ENCODE peak calls at places on chromosome 22, in seven cellular contexts. S is hepatocyte, N is Peyer's patch, E is heart left ventricle, L is mammary epithelial cell, U is uterus, J is PC-3. M is an unnamed sample.

GRCh38 chr22:48248901-48249455 is 1486.5 kb downstream of the TBC1D22A start:
- DNase-seq in L (no peak), U (no peak), S (no peak), J (no peak), N (no peak), E (no peak), M (no peak)

GRCh38 chr22:47298017-47298820 is 535.8 kb downstream of the TBC1D22A start:
- DNase-seq in S (no peak), E (peak; percentile 24), U (no peak), N (peak; percentile 36), J (no peak), L (no peak), M (no peak)

GRCh38 chr22:38046070-38046748 is 11.0 kb upstream of the PICK1 start:
- DNase-seq in L (no peak), J (no peak), N (no peak), U (no peak), E (peak; percentile 34), S (no peak), M (peak; percentile 43)

GRCh38 chr22:31229402-31230140 is 17.5 kb downstream of the LIMK2 start:
- DNase-seq in J (no peak), U (peak; percentile 63), L (no peak), S (no peak), E (no peak), N (peak; percentile 76), M (no peak)

GRCh38 chr22:30253205-30253852 is 6.8 kb upstream of the LIF start:
- DNase-seq in S (peak; percentile 77), U (peak; percentile 49), J (peak; percentile 83), E (peak; percentile 82), L (no peak), N (peak; percentile 76), M (peak; percentile 56)

GRCh38 chr22:41478891-41479521 is 10.1 kb downstream of the ACO2 start:
- DNase-seq in S (peak; percentile 44), E (no peak), N (no peak), J (no peak), L (peak; percentile 10), U (no peak), M (no peak)

GRCh38 chr22:34587357-34588356 is 478.3 kb upstream of the ISX start:
- DNase-seq in U (no peak), S (peak; percentile 8), L (peak; percentile 89), E (no peak), J (no peak), N (no peak), M (peak; percentile 10)

GRCh38 chr22:42368379-42369249 is 63.6 kb downstream of the NFAM1 start:
- DNase-seq in S (peak; percentile 38), E (no peak), U (no peak), N (peak; percentile 53), J (no peak), L (no peak), M (peak; percentile 92)

GRCh38 chr22:17281026-17281809 is 62.0 kb upstream of the ADA2 start:
- DNase-seq in N (no peak), J (no peak), S (no peak), L (no peak), E (no peak), U (no peak), M (peak; percentile 3)

GRCh38 chr22:47001288-47001687 is 238.8 kb downstream of the TBC1D22A start:
- DNase-seq in N (no peak), U (no peak), E (no peak), S (no peak), L (no peak), J (no peak), M (no peak)

GRCh38 chr22:17267661-17268330 is 48.6 kb upstream of the ADA2 start:
- DNase-seq in U (no peak), N (no peak), E (no peak), J (no peak), L (no peak), S (peak; percentile 40), M (peak; percentile 16)

GRCh38 chr22:47095395-47096122 is 333.1 kb downstream of the TBC1D22A start:
- DNase-seq in L (no peak), J (no peak), N (no peak), E (no peak), S (no peak), U (no peak), M (peak; percentile 26)

GRCh38 chr22:46086577-46087335 is 63.6 kb upstream of the PPARA start:
- DNase-seq in S (no peak), J (no peak), U (peak; percentile 48), E (peak; percentile 63), L (peak; percentile 72), N (no peak), M (no peak)

GRCh38 chr22:42214625-42215415 is 55.6 kb downstream of the TCF20 start:
- DNase-seq in J (no peak), L (no peak), N (no peak), U (peak; percentile 16), E (peak; percentile 65), S (no peak), M (peak; percentile 68)

GRCh38 chr22:33770723-33771122 is 149.6 kb downstream of the LARGE1 start:
- DNase-seq in U (no peak), N (no peak), L (no peak), E (no peak), S (no peak), J (no peak), M (no peak)

GRCh38 chr22:32361257-32361656 is 3.6 kb downstream of the RFPL3 start:
- DNase-seq in L (no peak), S (no peak), U (no peak), E (no peak), N (no peak), J (no peak), M (no peak)

GRCh38 chr22:45842141-45842831 is 134.7 kb downstream of the WNT7B start:
- DNase-seq in J (no peak), U (no peak), N (no peak), S (no peak), L (peak; percentile 20), E (no peak), M (no peak)

GRCh38 chr22:43412808-43413785 is 1.3 kb downstream of the MPPED1 start:
- DNase-seq in U (no peak), E (peak; percentile 40), S (no peak), N (no peak), L (no peak), J (no peak), M (peak; percentile 64)

GRCh38 chr22:43413826-43414225 is 2.0 kb downstream of the MPPED1 start:
- DNase-seq in E (no peak), U (no peak), L (no peak), N (no peak), J (no peak), S (no peak), M (no peak)

GRCh38 chr22:43409800-43410199 is 2.0 kb upstream of the MPPED1 start:
- DNase-seq in J (no peak), L (no peak), N (no peak), E (peak; percentile 28), S (no peak), U (no peak), M (peak; percentile 64)

GRCh38 chr22:43411040-43411919 is 534 bp upstream of the MPPED1 start:
- DNase-seq in S (no peak), J (no peak), L (no peak), U (no peak), N (no peak), E (peak; percentile 37), M (peak; percentile 82)

DNA sequence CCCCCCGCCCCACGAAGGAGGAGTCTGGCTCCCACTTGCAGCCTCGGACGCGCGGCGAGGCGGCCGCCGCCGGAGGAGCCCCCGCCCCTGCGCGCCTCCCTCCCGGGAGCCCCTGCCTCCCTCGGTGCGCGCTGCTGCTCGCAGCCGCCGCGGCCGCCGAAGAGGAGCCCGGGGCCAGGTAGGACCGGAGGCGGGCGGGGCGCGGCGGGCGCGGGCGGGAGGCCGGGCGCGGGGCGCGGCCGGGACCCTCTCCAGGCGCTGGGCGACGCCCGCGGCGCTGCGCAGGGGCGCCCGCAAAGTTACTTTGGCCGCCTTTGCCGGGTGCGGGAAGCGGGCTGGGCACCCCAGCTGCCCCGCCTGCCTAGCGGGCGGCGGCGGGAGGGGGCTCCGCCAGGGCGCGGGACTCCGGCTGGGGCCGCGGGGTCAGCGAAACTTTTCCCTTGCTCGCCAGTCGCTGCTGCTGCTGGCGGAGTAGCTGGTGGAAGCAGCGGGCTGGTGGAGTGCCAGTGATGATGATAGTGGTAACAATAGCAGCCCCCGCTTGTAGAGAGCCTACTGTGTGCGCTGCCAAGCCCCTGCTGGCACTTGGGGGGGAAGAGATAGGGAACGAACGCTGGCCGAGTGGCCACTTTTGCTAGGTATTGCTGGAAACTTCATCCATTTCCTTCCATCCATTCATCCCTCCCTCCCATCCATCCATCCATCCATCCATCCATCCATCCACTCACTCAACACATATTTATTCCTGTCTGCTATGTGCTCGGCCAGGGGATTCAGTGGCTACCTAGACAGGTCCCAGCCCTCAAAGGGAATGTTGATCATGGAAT is at the start of gene MPPED1:
- DNase-seq in J (no peak), N (no peak), S (no peak), U (no peak), L (no peak), E (peak; percentile 28), M (peak; percentile 89)
- H3K27me3 ChIP-seq in J (peaks cover 62% of the 10 kb centered on the region), N (no peaks in the 10 kb centered on the region), S (peaks cover 69% of the 10 kb centered on the region), U (peaks cover 19% of the 10 kb centered on the region), L (peaks cover 35% of the 10 kb centered on the region), E (peaks cover 26% of the 10 kb centered on the region), M (peaks cover 32% of the 10 kb centered on the region)

GRCh38 chr22:24685804-24686203 is 82.8 kb downstream of the GGT1 start:
- DNase-seq in L (no peak), N (no peak), E (peak; percentile 72), S (no peak), U (no peak), J (no peak), M (peak; percentile 86)

GRCh38 chr22:24681236-24681635 is 78.2 kb downstream of the GGT1 start:
- DNase-seq in U (no peak), E (no peak), N (no peak), J (peak; percentile 35), L (no peak), S (no peak), M (no peak)

GRCh38 chr22:24683671-24684070 is 80.7 kb downstream of the GGT1 start:
- DNase-seq in N (no peak), E (no peak), U (no peak), L (no peak), J (no peak), S (no peak), M (no peak)

GRCh38 chr22:24688294-24688693 is 85.3 kb downstream of the GGT1 start:
- DNase-seq in L (no peak), E (no peak), J (no peak), S (no peak), N (no peak), U (no peak), M (no peak)

GRCh38 chr22:24686280-24686679 is 83.3 kb downstream of the GGT1 start:
- DNase-seq in N (no peak), U (no peak), L (no peak), E (no peak), S (no peak), J (no peak), M (no peak)
- H3K27me3 ChIP-seq in N (no peaks in the 10 kb centered on the region), U (peaks cover 22% of the 10 kb centered on the region), L (peaks cover 5% of the 10 kb centered on the region), E (no peaks in the 10 kb centered on the region), S (peaks cover 11% of the 10 kb centered on the region), J (peaks cover 59% of the 10 kb centered on the region), M (no peaks in the 10 kb centered on the region)

GRCh38 chr22:20464912-20465758 is 27.5 kb upstream of the SCARF2 start:
- DNase-seq in S (no peak), L (no peak), U (no peak), N (no peak), J (no peak), E (no peak), M (no peak)
- H3K27me3 ChIP-seq in S (no peaks in the 10 kb centered on the region), L (no peaks in the 10 kb centered on the region), U (no peaks in the 10 kb centered on the region), N (no peaks in the 10 kb centered on the region), J (no peaks in the 10 kb centered on the region), E (no peaks in the 10 kb centered on the region), M (no peaks in the 10 kb centered on the region)

DNA sequence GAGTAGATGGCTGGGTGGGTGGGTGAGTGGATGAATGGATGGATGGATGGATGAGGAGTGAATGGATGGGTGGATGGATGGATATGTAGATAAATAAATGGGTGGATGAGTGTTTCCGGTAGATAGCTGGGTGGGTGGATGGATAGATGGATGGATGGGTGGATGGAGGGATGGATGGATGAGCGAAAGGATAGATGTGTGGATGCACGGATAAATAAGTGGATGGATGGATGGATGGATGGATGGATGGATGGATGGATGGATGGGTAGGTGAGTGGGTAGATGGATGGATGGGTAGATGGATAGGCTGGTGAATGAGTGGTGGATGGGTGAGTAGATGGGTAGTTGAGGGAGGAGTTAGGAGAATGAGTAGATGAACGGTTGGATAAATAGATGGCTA is 349.3 kb downstream of the MN1 start:
- DNase-seq in J (no peak), S (no peak), U (no peak), N (no peak), L (no peak), E (no peak), M (no peak)
- H3K27me3 ChIP-seq in J (no peaks in the 10 kb centered on the region), S (no peaks in the 10 kb centered on the region), U (no peaks in the 10 kb centered on the region), N (no peaks in the 10 kb centered on the region), L (no peaks in the 10 kb centered on the region), E (no peaks in the 10 kb centered on the region), M (no peaks in the 10 kb centered on the region)

M was measured in H7.